ENCODE peak calls at places on chromosomes 4 and X, in five cellular contexts. Q is A549, E is caudate nucleus, I is left lung, Z is substantia nigra. J is an unnamed sample.

GRCh38 chr4:76979236-76979635 is 29.7 kb downstream of the SEPTIN11 start:
- DNase-seq in I (no peak), Q (no peak), Z (no peak), E (no peak), J (no peak)

GRCh38 chr4:84995386-84995785 is 28.9 kb upstream of the WDFY3 start:
- DNase-seq in Q (no peak), Z (no peak), E (no peak), I (no peak), J (no peak)

GRCh38 chr4:55729306-55730142 is 90.1 kb upstream of the EXOC1L start:
- DNase-seq in Q (no peak), E (no peak), I (no peak), Z (no peak), J (peak)

GRCh38 chrX:14027511-14028019 is 2.1 kb downstream of the GEMIN8 start:
- DNase-seq in Z (no peak), Q (peak), E (no peak), I (no peak), J (no peak)

GRCh38 chr4:15920723-15921591 is 17.6 kb downstream of the FGFBP1 start:
- DNase-seq in Z (no peak), I (peak), Q (peak), E (no peak), J (peak)

GRCh38 chr4:19983072-19983471 is 268.6 kb upstream of the SLIT2 start:
- DNase-seq in Q (no peak), I (no peak), Z (no peak), E (no peak), J (peak)

GRCh38 chrX:22742174-22742573 is 257.6 kb upstream of the DDX53 start:
- DNase-seq in Z (no peak), Q (no peak), I (no peak), E (no peak), J (peak)

GRCh38 chr4:3856604-3857204 is 90.5 kb downstream of the ADRA2C start:
- DNase-seq in E (no peak), Q (no peak), I (peak), Z (no peak), J (no peak)

GRCh38 chrX:130861462-130861861 is 41.5 kb downstream of the ENOX2 start:
- DNase-seq in Z (no peak), E (no peak), I (no peak), Q (no peak), J (no peak)

GRCh38 chrX:153687121-153688039 is at the start of gene SLC6A8:
- DNase-seq in Z (peak), Q (peak), I (peak), E (peak), J (peak)

GRCh38 chr4:152045781-152046571 is 285.2 kb upstream of the GATB start:
- DNase-seq in I (peak), Q (peak), Z (no peak), E (no peak), J (peak)

GRCh38 chr4:87559090-87559837 is 30.1 kb upstream of the SPARCL1 start:
- DNase-seq in Z (no peak), I (no peak), E (no peak), Q (no peak), J (no peak)

GRCh38 chr4:72969957-72970356 is 99.6 kb downstream of the COX18 start:
- DNase-seq in E (no peak), Z (no peak), Q (no peak), I (no peak), J (peak)

GRCh38 chr4:89438102-89438831 is 130.7 kb upstream of the GPRIN3 start:
- DNase-seq in Z (no peak), E (no peak), I (no peak), Q (peak), J (peak)

GRCh38 chr4:170014359-170015008 is 11.7 kb downstream of the MFAP3L start:
- DNase-seq in I (no peak), Q (no peak), Z (no peak), E (no peak), J (no peak)

GRCh38 chr4:106238819-106239420 is 77.1 kb downstream of the TBCK start:
- DNase-seq in I (no peak), E (no peak), Z (no peak), Q (peak), J (peak)

GRCh38 chr4:31193516-31193915 is 473.3 kb downstream of the PCDH7 start:
- DNase-seq in E (no peak), Z (no peak), I (no peak), Q (no peak), J (no peak)

GRCh38 chr4:149885896-149886295 is 70.3 kb upstream of the IQCM start:
- DNase-seq in I (no peak), Z (no peak), Q (no peak), E (no peak), J (no peak)

GRCh38 chrX:140723251-140723650 is 13.7 kb downstream of the LINC00632 start:
- DNase-seq in Z (no peak), I (no peak), Q (peak), E (no peak), J (peak)

GRCh38 chrX:5306654-5307121 is 922.0 kb downstream of the NLGN4X start:
- DNase-seq in Z (no peak), I (no peak), Q (no peak), E (no peak), J (no peak)

GRCh38 chr4:681736-682451 is 7.1 kb downstream of the SLC49A3 start:
- DNase-seq in Q (peak), E (no peak), Z (no peak), I (peak), J (no peak)

GRCh38 chr4:56760194-56760593 is 61.3 kb downstream of the SPINK2 start:
- DNase-seq in E (no peak), Z (no peak), I (no peak), Q (no peak), J (no peak)

GRCh38 chr4:73597594-73597993 is 22.6 kb downstream of the RASSF6 start:
- DNase-seq in E (no peak), I (no peak), Z (no peak), Q (no peak), J (no peak)

DNA sequence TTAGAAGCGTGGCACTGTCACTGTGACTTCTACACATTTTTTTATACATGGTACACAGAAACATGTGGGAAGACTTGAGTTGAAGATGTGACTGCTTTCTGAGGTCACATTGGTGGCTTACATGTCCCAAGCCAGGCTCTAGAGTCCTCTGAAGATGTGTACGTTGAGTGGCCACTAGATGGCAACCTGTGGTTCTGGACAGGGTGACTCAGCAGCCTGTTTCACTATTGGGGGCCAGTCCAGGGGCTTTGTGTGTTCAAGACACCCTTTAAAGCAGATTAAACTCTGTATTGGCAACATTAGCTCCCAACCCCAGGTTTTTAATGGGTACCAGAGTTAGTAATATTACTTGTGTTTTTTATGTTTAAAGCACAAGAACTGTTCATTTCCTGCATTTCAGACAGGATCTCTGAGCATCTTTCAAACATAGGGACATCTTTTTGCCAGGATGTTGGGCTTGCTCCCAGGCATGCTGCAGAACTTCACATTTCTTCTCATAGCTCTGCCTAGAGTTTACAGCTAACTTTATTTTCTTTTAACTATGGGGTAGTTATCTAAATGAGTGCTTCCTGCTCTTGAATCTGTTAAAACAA is 53.0 kb downstream of the DCUN1D4 start:
- DNase-seq in I (no peak), E (peak), Z (peak), Q (peak), J (peak)
- H3K27ac ChIP-seq in I (no peak), E (no peak), Z (peak), Q (peak), J (no peak)

GRCh38 chrX:15673970-15674369 is 9.4 kb upstream of the CLTRN start:
- DNase-seq in Z (no peak), I (no peak), E (no peak), Q (no peak), J (no peak)
- H3K27ac ChIP-seq in Z (peak), I (peak), E (peak), Q (peak), J (peak)

GRCh38 chrX:2540426-2540942 is 39.7 kb upstream of the DHRSX start:
- DNase-seq in Z (no peak), E (no peak), Q (no peak), I (no peak), J (peak)

GRCh38 chrX:2536974-2537373 is 36.2 kb upstream of the DHRSX start:
- DNase-seq in Z (no peak), E (no peak), I (no peak), Q (no peak), J (no peak)

GRCh38 chrX:2539586-2539985 is 38.8 kb upstream of the DHRSX start:
- DNase-seq in I (no peak), E (no peak), Z (no peak), Q (no peak), J (no peak)

GRCh38 chrX:2541603-2542002 is 40.8 kb upstream of the DHRSX start:
- DNase-seq in I (no peak), E (no peak), Z (no peak), Q (no peak), J (no peak)

GRCh38 chrX:2538016-2538415 is 37.2 kb upstream of the DHRSX start:
- DNase-seq in I (no peak), Q (no peak), Z (no peak), E (no peak), J (no peak)
- H3K27ac ChIP-seq in I (no peak), Q (no peak), Z (no peak), E (peak), J (no peak)

DNA sequence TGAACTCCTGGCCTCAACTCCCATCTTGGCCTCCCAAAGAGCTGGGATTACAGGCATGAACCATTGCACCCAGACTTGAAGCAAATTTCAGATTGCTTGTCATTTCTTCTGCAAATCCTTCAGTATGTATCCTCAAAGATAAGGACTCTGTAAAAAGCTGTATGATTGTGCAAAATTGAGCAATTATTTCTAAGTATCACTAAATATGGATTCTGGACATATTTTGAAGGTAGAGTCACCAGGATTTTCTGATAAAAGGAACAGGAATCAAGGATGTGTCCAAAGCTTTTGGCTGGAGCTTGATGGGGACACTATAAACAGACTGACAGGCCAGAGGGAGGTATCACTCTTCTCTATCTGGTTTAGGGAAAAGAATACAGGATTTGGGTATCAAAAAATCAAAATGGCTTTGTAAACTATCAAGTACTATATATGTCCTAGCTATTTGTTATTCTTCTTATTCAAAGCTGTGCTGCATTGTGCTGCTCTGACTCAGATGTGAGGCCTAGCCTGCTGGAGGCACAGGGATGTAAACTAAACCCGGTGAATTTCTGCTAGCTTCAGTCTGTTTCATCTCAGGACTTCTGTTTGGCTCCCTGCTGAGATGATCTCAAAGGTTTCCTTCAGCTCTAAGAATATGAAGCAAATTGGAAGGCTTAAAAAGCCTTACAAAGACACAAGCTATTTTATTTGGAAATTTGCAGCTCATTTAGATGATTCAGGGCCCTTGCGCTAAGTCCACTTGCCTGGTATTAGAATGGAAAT is 8.3 kb downstream of the RPS4X start:
- DNase-seq in Z (no peak), Q (no peak), E (no peak), I (no peak), J (no peak)
- H3K27ac ChIP-seq in Z (no peak), Q (no peak), E (peak), I (no peak), J (no peak)

J was measured in cardiac muscle cell.